ENCODE peak calls at places on chromosomes 12 and 14, in nine cellular contexts. J is RPMI7951; H is stimulated activated CD4-positive, alpha-beta T cell treated with anti-CD3 and anti-CD28 coated beads, Interleukin-4, amount 100 ng/mL, for 48 hours; L is astrocyte of the spinal cord; G is left lung; M is NCI-H226; U is AG04449; B is NCI-H1092 treated with DMSO at 0.1 percent for 48 hours; P is activated T-cell treated with anti-CD3 and anti-CD28 coated beads for 24 hours. D is an unnamed sample.

GRCh38 chr14:102729268-102729667 is 48.0 kb upstream of the TRAF3 start:
- DNase-seq in J (no peak), H (no peak), L (no peak), G (no peak), M (no peak), U (no peak), B (no peak), P (no peak), D (no peak)

GRCh38 chr12:121831571-121832235 is 27.0 kb downstream of the HPD start:
- DNase-seq in J (no peak), H (no peak), L (no peak), G (no peak), M (no peak), U (no peak), B (no peak), P (no peak), D (no peak)

GRCh38 chr14:22268875-22269274 is 320.1 kb downstream of the DAD1 start:
- DNase-seq in J (peak), H (no peak), L (peak), G (no peak), M (peak), U (no peak), B (no peak), P (no peak), D (no peak)

GRCh38 chr12:76790564-76791552 is 26.9 kb downstream of the ZDHHC17 start:
- DNase-seq in J (peak), H (no peak), L (peak), G (no peak), M (peak), U (no peak), B (peak), P (no peak), D (no peak)

GRCh38 chr12:52440821-52441319 is 6.7 kb upstream of the KRT75 start:
- DNase-seq in J (no peak), H (no peak), L (peak), G (no peak), M (peak), U (peak), B (no peak), P (no peak), D (no peak)

GRCh38 chr14:32345311-32345771 is 16.2 kb downstream of the AKAP6 start:
- DNase-seq in J (no peak), H (no peak), L (peak), G (no peak), M (no peak), U (no peak), B (no peak), P (no peak), D (no peak)

GRCh38 chr14:33714527-33715222 is 236.2 kb downstream of the EGLN3 start:
- DNase-seq in J (peak), H (no peak), L (peak), G (no peak), M (no peak), U (no peak), B (no peak), P (no peak), D (no peak)

GRCh38 chr14:90301580-90302181 is 30.1 kb downstream of the NRDE2 start:
- DNase-seq in J (peak), H (no peak), L (peak), G (no peak), M (no peak), U (peak), B (peak), P (no peak), D (no peak)

GRCh38 chr14:71749613-71750238 is 182.5 kb upstream of the RGS6 start:
- DNase-seq in J (no peak), H (no peak), L (no peak), G (no peak), M (no peak), U (no peak), B (no peak), P (no peak), D (no peak)

GRCh38 chr12:6644903-6645302 is 2.3 kb downstream of the ACRBP start:
- DNase-seq in J (no peak), H (no peak), L (no peak), G (no peak), M (no peak), U (no peak), B (peak), P (no peak), D (no peak)

GRCh38 chr12:91732086-91732485 is 413.6 kb downstream of the BTG1 start:
- DNase-seq in J (no peak), H (no peak), L (peak), G (no peak), M (no peak), U (no peak), B (no peak), P (no peak), D (no peak)

GRCh38 chr14:35044939-35045797 is 904 bp upstream of the FAM177A1 start:
- DNase-seq in J (no peak), H (no peak), L (no peak), G (no peak), M (peak), U (no peak), B (no peak), P (peak), D (no peak)

GRCh38 chr12:13602217-13602616 is 379.2 kb downstream of the GRIN2B start:
- DNase-seq in J (no peak), H (no peak), L (no peak), G (no peak), M (no peak), U (no peak), B (no peak), P (no peak), D (no peak)

GRCh38 chr12:1810931-1811280 is 9.5 kb upstream of the LRTM2 start:
- DNase-seq in J (no peak), H (no peak), L (no peak), G (no peak), M (no peak), U (no peak), B (no peak), P (no peak), D (no peak)